ENCODE peak calls at places on chromosomes 6 and 20, in seven cellular contexts. S is body of pancreas, H is psoas muscle, V is cardiac fibroblast, Z is GM23248, N is esophagus squamous epithelium, F is mammary epithelial cell. I is an unnamed sample.

GRCh38 chr6:81023007-81023582 is 729.4 kb downstream of the TENT5A start:
- DNase-seq in S (no peak), H (no peak), V (no peak), Z (no peak), N (no peak), F (no peak), I (no peak)

GRCh38 chr20:36773548-36774242 is at the start of gene DSN1:
- DNase-seq in S (peak), H (peak), V (peak), Z (peak), N (peak), F (peak), I (peak)

GRCh38 chr6:20879526-20879925 is 345.3 kb downstream of the CDKAL1 start:
- DNase-seq in S (no peak), H (no peak), V (peak), Z (no peak), N (no peak), F (no peak), I (no peak)

GRCh38 chr20:44574372-44574771 is 8.0 kb upstream of the PKIG start:
- DNase-seq in S (no peak), H (no peak), V (no peak), Z (no peak), N (no peak), F (no peak), I (no peak)

GRCh38 chr6:47670851-47671250 is 27.5 kb upstream of the ADGRF4 start:
- DNase-seq in S (no peak), H (no peak), V (no peak), Z (no peak), N (no peak), F (no peak), I (no peak)

GRCh38 chr6:160919713-160920112 is 71.9 kb upstream of the MAP3K4 start:
- DNase-seq in S (peak), H (no peak), V (peak), Z (peak), N (no peak), F (peak), I (no peak)

GRCh38 chr20:24572140-24572539 is 102.7 kb downstream of the SYNDIG1 start:
- DNase-seq in S (no peak), H (no peak), V (no peak), Z (no peak), N (no peak), F (no peak), I (no peak)

GRCh38 chr6:157200611-157201010 is 122.7 kb downstream of the TMEM242 start:
- DNase-seq in S (peak), H (no peak), V (no peak), Z (no peak), N (no peak), F (no peak), I (no peak)

GRCh38 chr6:130223508-130223907 is 757 bp upstream of the SAMD3 start:
- DNase-seq in S (no peak), H (no peak), V (no peak), Z (no peak), N (no peak), F (peak), I (no peak)

GRCh38 chr6:37239950-37240713 is 17.4 kb upstream of the TBC1D22B start:
- DNase-seq in S (peak), H (peak), V (peak), Z (peak), N (no peak), F (peak), I (peak)

GRCh38 chr6:37698264-37699137 is 818 bp upstream of the MDGA1 start:
- DNase-seq in S (peak), H (peak), V (peak), Z (peak), N (no peak), F (peak), I (no peak)

GRCh38 chr6:15207923-15208322 is 37.9 kb upstream of the JARID2 start:
- DNase-seq in S (no peak), H (no peak), V (peak), Z (peak), N (no peak), F (no peak), I (no peak)

GRCh38 chr6:46706464-46706863 is 18.8 kb downstream of the TDRD6 start:
- DNase-seq in S (no peak), H (no peak), V (no peak), Z (no peak), N (no peak), F (peak), I (no peak)

GRCh38 chr6:39907871-39908575 is 26.2 kb downstream of the MOCS1 start:
- DNase-seq in S (no peak), H (no peak), V (no peak), Z (no peak), N (no peak), F (no peak), I (no peak)

GRCh38 chr20:4684837-4685413 is 36.8 kb upstream of the PRND start:
- DNase-seq in S (no peak), H (no peak), V (peak), Z (peak), N (no peak), F (peak), I (no peak)

GRCh38 chr6:157169656-157170055 is 153.7 kb downstream of the TMEM242 start:
- DNase-seq in S (no peak), H (no peak), V (no peak), Z (no peak), N (no peak), F (no peak), I (no peak)

GRCh38 chr20:33199026-33199425 is 18.1 kb upstream of the BPIFA3 start:
- DNase-seq in S (no peak), H (no peak), V (no peak), Z (no peak), N (no peak), F (no peak), I (no peak)
- H3K4me3 ChIP-seq in S (no peak), H (no peak), V (no peak), Z (no peak), N (no peak), F (no peak), I (no peak)

GRCh38 chr6:69383627-69384026 is 413.2 kb downstream of the LMBRD1 start:
- DNase-seq in S (no peak), H (no peak), V (no peak), Z (no peak), N (no peak), F (no peak), I (no peak)

GRCh38 chr6:69379518-69379917 is 417.3 kb downstream of the LMBRD1 start:
- DNase-seq in S (no peak), H (no peak), V (no peak), Z (no peak), N (no peak), F (no peak), I (no peak)

GRCh38 chr6:69378326-69378725 is 418.5 kb downstream of the LMBRD1 start:
- DNase-seq in S (no peak), H (no peak), V (no peak), Z (no peak), N (no peak), F (no peak), I (no peak)
- H3K4me3 ChIP-seq in S (no peak), H (no peak), V (no peak), Z (no peak), N (no peak), F (no peak), I (no peak)

GRCh38 chr20:50690562-50690978 is 772 bp downstream of the RIPOR3 start:
- DNase-seq in S (no peak), H (no peak), V (no peak), Z (no peak), N (no peak), F (no peak), I (no peak)

GRCh38 chr20:50686767-50687266 is 4.5 kb downstream of the RIPOR3 start:
- DNase-seq in S (no peak), H (no peak), V (no peak), Z (no peak), N (no peak), F (no peak), I (no peak)

GRCh38 chr20:50690979-50691584 is at the start of gene RIPOR3:
- DNase-seq in S (peak), H (peak), V (no peak), Z (peak), N (no peak), F (no peak), I (no peak)

GRCh38 chr20:50689864-50690263 is 1.5 kb downstream of the RIPOR3 start:
- DNase-seq in S (peak), H (peak), V (peak), Z (peak), N (no peak), F (no peak), I (no peak)

DNA sequence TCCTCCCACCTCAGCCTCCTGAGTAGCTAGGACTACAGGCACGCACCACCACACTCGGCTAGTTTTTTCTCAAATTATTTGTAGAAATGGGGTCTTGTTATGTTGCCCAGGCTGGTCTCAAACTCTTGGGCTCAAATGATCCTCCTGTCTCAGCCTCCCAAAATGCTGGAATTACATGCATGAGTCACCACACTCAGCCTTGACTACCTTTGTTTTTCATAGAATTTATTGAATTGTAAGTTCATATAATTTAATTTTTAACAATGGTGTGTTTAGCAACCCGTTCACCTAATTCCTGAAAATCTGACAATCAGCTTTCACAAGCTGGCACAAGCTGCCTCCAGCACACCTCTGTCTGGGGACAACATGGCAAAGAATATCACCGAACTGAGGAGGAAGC is 3.1 kb downstream of the RIPOR3 start:
- DNase-seq in S (no peak), H (no peak), V (no peak), Z (no peak), N (no peak), F (no peak), I (no peak)
- H3K4me3 ChIP-seq in S (no peak), H (no peak), V (no peak), Z (no peak), N (no peak), F (no peak), I (no peak)

GRCh38 chr20:62710886-62711702 is 2.5 kb downstream of the NTSR1 start:
- DNase-seq in S (no peak), H (no peak), V (no peak), Z (peak), N (no peak), F (peak), I (no peak)
- H3K4me3 ChIP-seq in S (no peak), H (no peak), V (no peak), Z (no peak), N (no peak), F (no peak), I (no peak)

DNA sequence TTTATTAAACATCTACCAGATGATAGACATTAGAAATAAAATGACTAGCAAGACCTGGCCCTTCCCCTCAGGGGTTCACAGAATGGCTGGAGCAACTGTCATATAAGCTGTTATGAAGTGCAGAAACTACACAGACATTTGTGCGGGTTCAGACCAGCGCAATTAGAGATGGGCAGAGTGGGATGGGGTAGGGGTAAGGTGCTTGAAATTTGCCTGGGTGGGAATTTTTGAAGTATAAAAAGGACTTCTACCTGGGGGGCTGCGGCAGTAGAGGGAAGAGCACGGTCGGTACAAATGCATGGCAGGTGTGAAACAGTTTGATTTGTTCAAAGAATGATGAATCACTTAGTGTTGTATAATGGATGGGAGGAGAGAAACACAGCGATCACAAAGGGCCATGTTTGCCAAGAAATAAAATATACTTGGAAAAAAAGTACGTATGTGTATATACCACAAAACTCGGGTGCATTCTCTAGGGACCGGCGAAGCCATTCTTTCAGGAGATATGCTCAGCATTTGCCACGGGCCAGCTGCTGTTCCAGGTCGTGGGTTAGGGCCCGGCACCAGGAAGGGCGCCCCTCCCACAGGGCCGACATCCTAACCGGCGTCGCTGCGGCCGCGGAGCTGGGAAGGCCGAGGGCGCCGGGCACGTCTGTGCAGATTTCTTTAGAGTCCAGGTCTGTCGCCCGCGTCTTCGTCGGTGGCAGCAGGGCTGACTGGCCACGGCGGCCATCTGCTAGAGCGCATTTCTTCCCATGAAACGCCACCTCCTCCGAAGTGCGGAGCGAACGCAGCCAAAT is 809 bp upstream of the NOL7 start:
- DNase-seq in S (peak), H (peak), V (peak), Z (peak), N (no peak), F (no peak), I (peak)
- H3K4me3 ChIP-seq in S (peak), H (peak), V (peak), Z (peak), N (peak), F (peak), I (peak)

DNA sequence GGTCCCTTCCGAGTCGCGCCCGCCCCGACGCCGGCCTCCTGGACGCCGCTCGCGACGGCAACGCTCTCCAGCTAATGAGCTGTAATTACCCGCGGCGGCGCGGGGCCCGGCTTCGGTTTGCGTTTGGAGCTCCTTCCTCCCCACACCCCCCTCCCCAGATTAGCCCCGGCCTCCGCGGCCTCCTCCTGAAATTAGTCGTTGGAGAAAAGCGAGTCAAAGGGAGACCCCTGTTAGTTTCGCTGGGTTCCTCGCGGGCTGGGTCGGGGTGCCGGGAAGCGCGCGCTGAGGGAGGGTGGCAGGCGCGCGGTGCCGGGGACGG is 4.7 kb downstream of the FOXC1 start:
- DNase-seq in S (no peak), H (no peak), V (no peak), Z (no peak), N (no peak), F (no peak), I (no peak)
- H3K4me3 ChIP-seq in S (no peak), H (peak), V (no peak), Z (peak), N (peak), F (peak), I (peak)

GRCh38 chr20:57672953-57673575 is 36.8 kb downstream of the PMEPA1 start:
- DNase-seq in S (no peak), H (no peak), V (no peak), Z (peak), N (no peak), F (no peak), I (no peak)
- H3K4me3 ChIP-seq in S (no peak), H (no peak), V (no peak), Z (no peak), N (no peak), F (no peak), I (no peak)

I was measured in vagina.